ENCODE peak calls at places on chromosome 13, in eight cellular contexts. Y is NCI-H524; V is BJ; T is epithelial cell of proximal tubule; P is GM03348; G is progenitor cell of endocrine pancreas; B is OCI-LY7; W is activated T-helper 2 cell treated with anti-CD3 and anti-CD28 coated beads, Interferon-gamma antibody, Interleukin-2, Interleukin-4, amounts not matched to agents 10 μg/mL and 5 μg/mL and 100 μg/mL, durations not matched to agents 14 hours and 24 hours and 36 hours. M is an unnamed sample.

GRCh38 chr13:27952931-27953670 is 16.0 kb downstream of the CDX2 start:
- DNase-seq in Y (no peak), B (no peak), G (no peak), W (no peak), P (no peak), V (no peak), T (no peak), M (no peak)

GRCh38 chr13:19150712-19151228 is 30.9 kb downstream of the TUBA3C start:
- DNase-seq in V (no peak), Y (no peak), G (no peak), P (no peak), B (no peak), T (no peak), W (no peak), M (no peak)

GRCh38 chr13:73057284-73058025 is 1.4 kb upstream of the KLF5 start:
- DNase-seq in W (no peak), T (no peak), Y (no peak), V (no peak), P (no peak), G (no peak), B (no peak), M (no peak)

GRCh38 chr13:27257648-27258253 is 6.4 kb downstream of the RPL21 start:
- DNase-seq in W (no peak), T (no peak), V (no peak), Y (no peak), P (no peak), B (no peak), G (no peak), M (no peak)

GRCh38 chr13:38566023-38566422 is 120.9 kb upstream of the FREM2 start:
- DNase-seq in W (no peak), G (no peak), B (no peak), V (no peak), T (no peak), P (no peak), Y (no peak), M (no peak)

GRCh38 chr13:41054919-41055619 is 6.2 kb upstream of the WBP4 start:
- DNase-seq in B (peak), W (no peak), G (no peak), Y (peak), P (no peak), T (no peak), V (no peak), M (no peak)

GRCh38 chr13:113647351-113648217 is 10.4 kb downstream of the ATP4B start:
- DNase-seq in B (no peak), G (no peak), W (no peak), T (peak), V (no peak), Y (peak), P (no peak), M (peak)

GRCh38 chr13:39712626-39713025 is 57.2 kb downstream of the COG6 start:
- DNase-seq in G (no peak), B (no peak), W (no peak), Y (no peak), P (no peak), V (no peak), T (no peak), M (no peak)

GRCh38 chr13:66553391-66553790 is 676.7 kb downstream of the PCDH9 start:
- DNase-seq in T (no peak), P (peak), B (no peak), G (no peak), W (no peak), V (no peak), Y (no peak), M (no peak)

GRCh38 chr13:37934339-37935191 is 65.0 kb upstream of the TRPC4 start:
- DNase-seq in W (no peak), B (no peak), V (no peak), G (no peak), P (no peak), T (no peak), Y (no peak), M (no peak)

GRCh38 chr13:21734961-21735360 is 64.1 kb downstream of the FGF9 start:
- DNase-seq in V (no peak), G (no peak), P (no peak), B (no peak), Y (no peak), T (no peak), W (no peak), M (no peak)

GRCh38 chr13:19060311-19061002 is 121.2 kb downstream of the TUBA3C start:
- DNase-seq in W (no peak), G (no peak), V (no peak), B (no peak), Y (no peak), P (no peak), T (no peak), M (no peak)

GRCh38 chr13:28744091-28744536 is 25.3 kb upstream of the SLC46A3 start:
- DNase-seq in W (no peak), Y (no peak), V (no peak), B (no peak), P (peak), T (no peak), G (no peak), M (no peak)

GRCh38 chr13:80823472-80823871 is 482.5 kb upstream of the SPRY2 start:
- DNase-seq in G (no peak), V (no peak), T (no peak), P (no peak), W (no peak), Y (no peak), B (no peak), M (no peak)

GRCh38 chr13:98447881-98448641 is 128.8 kb downstream of the STK24 start:
- DNase-seq in Y (peak), G (no peak), T (no peak), V (no peak), P (peak), W (no peak), B (peak), M (peak)

GRCh38 chr13:72141845-72142470 is 275.0 kb upstream of the DACH1 start:
- DNase-seq in P (no peak), W (no peak), Y (no peak), T (no peak), B (no peak), V (no peak), G (no peak), M (no peak)

GRCh38 chr13:39106216-39106995 is 68.2 kb downstream of the NHLRC3 start:
- DNase-seq in T (no peak), W (no peak), P (no peak), V (no peak), G (no peak), Y (peak), B (no peak), M (no peak)

GRCh38 chr13:52118595-52118994 is 10.3 kb downstream of the NEK5 start:
- DNase-seq in Y (peak), B (no peak), G (no peak), V (no peak), W (no peak), T (no peak), P (no peak), M (peak)

GRCh38 chr13:51827254-51827653 is 17.7 kb downstream of the TMEM272 start:
- DNase-seq in G (no peak), T (no peak), B (peak), P (no peak), W (no peak), Y (peak), V (no peak), M (no peak)

GRCh38 chr13:50124536-50125305 is 109.5 kb downstream of the KCNRG start:
- DNase-seq in Y (no peak), P (peak), W (peak), T (no peak), B (peak), V (peak), G (peak), M (peak)

GRCh38 chr13:20353973-20354372 is 121.9 kb upstream of the GJB6 start:
- DNase-seq in V (no peak), Y (no peak), W (no peak), P (peak), T (no peak), G (no peak), B (no peak), M (no peak)

GRCh38 chr13:19882231-19882630 is 18.8 kb upstream of the ZMYM5 start:
- DNase-seq in P (no peak), W (no peak), B (no peak), G (no peak), Y (no peak), T (no peak), V (no peak), M (no peak)

GRCh38 chr13:93797463-93797862 is 570.9 kb downstream of the GPC6 start:
- DNase-seq in G (no peak), T (no peak), V (no peak), W (no peak), P (no peak), Y (no peak), B (no peak), M (no peak)

GRCh38 chr13:112119192-112120030 is 52.5 kb downstream of the SOX1 start:
- DNase-seq in V (no peak), W (no peak), P (no peak), B (no peak), G (no peak), Y (no peak), T (no peak), M (no peak)

GRCh38 chr13:77113496-77113895 is 86.5 kb upstream of the FBXL3 start:
- DNase-seq in W (no peak), G (no peak), Y (no peak), P (no peak), T (peak), V (no peak), B (no peak), M (no peak)

GRCh38 chr13:114079601-114080536 is 52.6 kb downstream of the RASA3 start:
- DNase-seq in V (no peak), Y (no peak), B (no peak), P (no peak), W (no peak), G (no peak), T (no peak), M (no peak)